ENCODE peak calls at places on chromosome 18, in four cellular contexts. F is iPS DF 19.7, U is progenitor cell of endocrine pancreas, A is midbrain. I is an unnamed sample.

GRCh38 chr18:36672437-36673344 is 156.1 kb downstream of the TPGS2 start:
- DNase-seq in F (no peak), U (no peak), A (no peak), I (no peak)

GRCh38 chr18:69885841-69886531 is 61.7 kb downstream of the CD226 start:
- DNase-seq in F (no peak), U (no peak), A (no peak), I (no peak)

GRCh38 chr18:75205760-75206109 is 3.2 kb downstream of the PTGR3 start:
- DNase-seq in F (no peak), U (no peak), A (no peak), I (no peak)

GRCh38 chr18:46917808-46918600 is 602 bp downstream of the KATNAL2 start:
- DNase-seq in F (peak; percentile 87), U (no peak), A (peak; percentile 40), I (no peak)

GRCh38 chr18:48475635-48476549 is 62.9 kb upstream of the CTIF start:
- DNase-seq in F (peak; percentile 52), U (peak; percentile 34), A (peak; percentile 78), I (no peak)

GRCh38 chr18:24470022-24470618 is 9.7 kb downstream of the HRH4 start:
- DNase-seq in F (no peak), U (no peak), A (no peak), I (no peak)

GRCh38 chr18:75088622-75089211 is 120.2 kb downstream of the PTGR3 start:
- DNase-seq in F (no peak), U (no peak), A (no peak), I (no peak)

GRCh38 chr18:61635901-61636528 is 256.8 kb downstream of the RNF152 start:
- DNase-seq in F (no peak), U (peak; percentile 55), A (peak; percentile 17), I (peak; percentile 10)

GRCh38 chr18:79770501-79770815 is 27.3 kb upstream of the KCNG2 start:
- DNase-seq in F (no peak), U (no peak), A (no peak), I (no peak)

GRCh38 chr18:57644540-57644939 is 22.9 kb upstream of the NARS1 start:
- DNase-seq in F (no peak), U (no peak), A (no peak), I (no peak)

GRCh38 chr18:24672165-24672950 is 211.9 kb downstream of the HRH4 start:
- DNase-seq in F (no peak), U (no peak), A (peak; percentile 17), I (no peak)

GRCh38 chr18:49846263-49846662 is 32.9 kb upstream of the ACAA2 start:
- DNase-seq in F (no peak), U (no peak), A (no peak), I (no peak)

GRCh38 chr18:46161721-46162421 is 57.7 kb downstream of the HAUS1 start:
- DNase-seq in F (no peak), U (no peak), A (no peak), I (no peak)

GRCh38 chr18:58180738-58181353 is 136.8 kb downstream of the NEDD4L start:
- DNase-seq in F (no peak), U (peak; percentile 47), A (peak; percentile 40), I (peak; percentile 45)

GRCh38 chr18:76615065-76615733 is 120.2 kb upstream of the ZNF516 start:
- DNase-seq in F (no peak), U (no peak), A (no peak), I (no peak)

GRCh38 chr18:37524546-37525301 is 40.9 kb downstream of the CELF4 start:
- DNase-seq in F (no peak), U (peak; percentile 22), A (no peak), I (no peak)

GRCh38 chr18:62368100-62368499 is 43.0 kb downstream of the TNFRSF11A start:
- DNase-seq in F (no peak), U (no peak), A (no peak), I (no peak)

GRCh38 chr18:58140366-58141325 is 96.6 kb downstream of the NEDD4L start:
- DNase-seq in F (no peak), U (no peak), A (peak; percentile 67), I (no peak)

GRCh38 chr18:63741769-63742168 is 33.4 kb upstream of the SERPINB7 start:
- DNase-seq in F (no peak), U (no peak), A (no peak), I (no peak)

GRCh38 chr18:23209031-23209430 is 73.7 kb downstream of the CABLES1 start:
- DNase-seq in F (no peak), U (no peak), A (no peak), I (no peak)

GRCh38 chr18:36849288-36850011 is 20.5 kb downstream of the KIAA1328 start:
- DNase-seq in F (no peak), U (no peak), A (no peak), I (no peak)

GRCh38 chr18:76546282-76546572 is 51.2 kb upstream of the ZNF516 start:
- DNase-seq in F (no peak), U (no peak), A (no peak), I (no peak)

GRCh38 chr18:1488957-1489356 is 584.3 kb downstream of the ADCYAP1 start:
- DNase-seq in F (no peak), U (no peak), A (no peak), I (no peak)

GRCh38 chr18:47829831-47830230 is 100.6 kb downstream of the SMAD2 start:
- DNase-seq in F (no peak), U (no peak), A (no peak), I (no peak)

GRCh38 chr18:27298215-27298804 is 113.2 kb upstream of the CHST9 start:
- DNase-seq in F (no peak), U (no peak), A (no peak), I (no peak)

GRCh38 chr18:73124165-73124564 is 256.4 kb upstream of the NETO1 start:
- DNase-seq in F (no peak), U (no peak), A (no peak), I (no peak)

GRCh38 chr18:34709631-34710429 is at the start of gene DTNA:
- DNase-seq in F (no peak), U (no peak), A (peak; percentile 57), I (no peak)